ENCODE peak calls at places on chromosome 7, in six cellular contexts. W, Y, X, P, B and V are unnamed samples.

GRCh38 chr7:30710669-30711068 is 28.4 kb upstream of the CRHR2 start:
- DNase-seq in W (no peak), Y (no peak), X (no peak), P (no peak), B (no peak), V (no peak)

GRCh38 chr7:131537581-131537980 is 18.8 kb downstream of the PODXL start:
- DNase-seq in W (no peak), Y (no peak), X (no peak), P (no peak), B (peak), V (peak)

GRCh38 chr7:4144171-4144701 is 537.9 kb upstream of the FOXK1 start:
- DNase-seq in W (no peak), Y (peak), X (no peak), P (no peak), B (no peak), V (no peak)

GRCh38 chr7:47778153-47778661 is 170.1 kb downstream of the PKD1L1 start:
- DNase-seq in W (no peak), Y (no peak), X (no peak), P (no peak), B (no peak), V (no peak)

GRCh38 chr7:8189615-8190014 is 72.4 kb downstream of the ICA1 start:
- DNase-seq in W (no peak), Y (no peak), X (no peak), P (peak), B (no peak), V (no peak)

GRCh38 chr7:10257438-10257837 is 716.2 kb upstream of the PHF14 start:
- DNase-seq in W (no peak), Y (no peak), X (no peak), P (no peak), B (no peak), V (no peak)

GRCh38 chr7:83655951-83656556 is 7.1 kb upstream of the SEMA3E start:
- DNase-seq in W (no peak), Y (no peak), X (peak), P (no peak), B (peak), V (peak)

GRCh38 chr7:139595806-139596205 is 72.3 kb downstream of the CLEC2L start:
- DNase-seq in W (no peak), Y (no peak), X (peak), P (no peak), B (peak), V (no peak)

GRCh38 chr7:29626730-29627129 is 63.1 kb downstream of the PRR15 start:
- DNase-seq in W (no peak), Y (no peak), X (no peak), P (no peak), B (no peak), V (no peak)

GRCh38 chr7:21941570-21942224 is 4.0 kb downstream of the CDCA7L start:
- DNase-seq in W (no peak), Y (no peak), X (no peak), P (no peak), B (peak), V (peak)

GRCh38 chr7:121618182-121618581 is 222.1 kb upstream of the FAM3C start:
- DNase-seq in W (no peak), Y (no peak), X (no peak), P (no peak), B (no peak), V (no peak)

GRCh38 chr7:82481499-82482097 is 38.0 kb upstream of the CACNA2D1 start:
- DNase-seq in W (no peak), Y (no peak), X (no peak), P (no peak), B (peak), V (peak)